ENCODE peak calls at places on chromosomes 12 and 14, in five cellular contexts. K is esophagus squamous epithelium, Q is NB4, M is endothelial cell of umbilical vein, U is stomach. L is an unnamed sample.

GRCh38 chr12:50825372-50825838 is 17.3 kb upstream of the TMPRSS12 start:
- DNase-seq in U (no peak), Q (peak), M (peak), K (no peak), L (peak)

GRCh38 chr12:104805186-104805585 is 152.9 kb downstream of the SLC41A2 start:
- DNase-seq in K (no peak), Q (no peak), U (no peak), M (no peak), L (no peak)

GRCh38 chr12:77324763-77325468 is 259.5 kb upstream of the E2F7 start:
- DNase-seq in K (no peak), U (peak), Q (peak), M (peak), L (peak)

GRCh38 chr14:98607341-98607910 is 664.6 kb downstream of the BCL11B start:
- DNase-seq in Q (no peak), U (no peak), K (no peak), M (no peak), L (no peak)

GRCh38 chr12:123533672-123534643 is at the start of gene RILPL1:
- DNase-seq in Q (peak), U (peak), K (no peak), M (peak), L (peak)

GRCh38 chr12:106760184-106760531 is 14.3 kb upstream of the RIC8B start:
- DNase-seq in Q (peak), K (no peak), U (no peak), M (no peak), L (no peak)

GRCh38 chr14:75301666-75302325 is 23.2 kb downstream of the FOS start:
- DNase-seq in K (no peak), M (peak), U (no peak), Q (peak), L (no peak)

GRCh38 chr12:58877243-58877743 is 43.0 kb downstream of the LRIG3 start:
- DNase-seq in Q (no peak), U (peak), K (no peak), M (no peak), L (no peak)

GRCh38 chr14:100031506-100032281 is 33.5 kb upstream of the EVL start:
- DNase-seq in U (no peak), Q (peak), M (peak), K (no peak), L (no peak)

GRCh38 chr12:94046626-94047410 is 101.6 kb upstream of the PLXNC1 start:
- DNase-seq in M (no peak), K (no peak), U (no peak), Q (peak), L (no peak)

GRCh38 chr14:40417777-40418401 is 985.7 kb upstream of the FBXO33 start:
- DNase-seq in U (peak), Q (peak), K (no peak), M (no peak), L (peak)

GRCh38 chr14:73744874-73745529 is 30.8 kb upstream of the PNMA1 start:
- DNase-seq in M (no peak), U (peak), K (no peak), Q (no peak), L (no peak)

GRCh38 chr12:50992814-50993213 is 33.4 kb downstream of the SLC11A2 start:
- DNase-seq in Q (no peak), M (peak), K (no peak), U (no peak), L (no peak)

GRCh38 chr12:116236148-116236731 is 41.3 kb downstream of the MED13L start:
- DNase-seq in M (peak), Q (peak), U (peak), K (no peak), L (peak)

GRCh38 chr12:13390381-13390856 is 193.9 kb downstream of the EMP1 start:
- DNase-seq in U (peak), K (no peak), M (peak), Q (no peak), L (no peak)

GRCh38 chr14:67763158-67763822 is 53.1 kb downstream of the ZFYVE26 start:
- DNase-seq in Q (peak), U (no peak), K (no peak), M (no peak), L (peak)

GRCh38 chr14:31781578-31781977 is 220.4 kb downstream of the NUBPL start:
- DNase-seq in K (no peak), M (no peak), U (no peak), Q (peak), L (peak)

GRCh38 chr12:46578190-46578982 is 205.8 kb upstream of the SLC38A2 start:
- DNase-seq in U (no peak), Q (no peak), K (no peak), M (no peak), L (no peak)

GRCh38 chr14:99094901-99095300 is 177.1 kb downstream of the BCL11B start:
- DNase-seq in M (no peak), K (no peak), U (no peak), Q (no peak), L (no peak)

GRCh38 chr12:728781-729180 is 23.6 kb upstream of the WNK1 start:
- DNase-seq in Q (no peak), M (no peak), U (no peak), K (no peak), L (no peak)

GRCh38 chr12:26331960-26332359 is 136.6 kb downstream of the SSPN start:
- DNase-seq in K (no peak), U (no peak), Q (no peak), M (no peak), L (no peak)

GRCh38 chr14:61701946-61702345 is 6.6 kb downstream of the HIF1A start:
- DNase-seq in U (no peak), K (no peak), M (no peak), Q (no peak), L (no peak)

GRCh38 chr12:104473374-104473983 is 16.7 kb downstream of the CHST11 start:
- DNase-seq in U (no peak), M (peak), K (no peak), Q (peak), L (peak)

GRCh38 chr12:13373803-13374202 is 177.3 kb downstream of the EMP1 start:
- DNase-seq in K (no peak), U (no peak), M (no peak), Q (no peak), L (no peak)

GRCh38 chr12:4031703-4032291 is 158.6 kb upstream of the PARP11 start:
- DNase-seq in K (no peak), Q (no peak), U (no peak), M (peak), L (no peak)

GRCh38 chr14:22819191-22819988 is 4.2 kb upstream of the SLC7A7 start:
- DNase-seq in U (peak), M (peak), K (no peak), Q (no peak), L (no peak)

GRCh38 chr14:21917699-21918436 is 244.2 kb upstream of the OR4E1 start:
- DNase-seq in Q (peak), M (peak), K (no peak), U (peak), L (peak)

GRCh38 chr14:22303589-22304195 is 285.3 kb downstream of the DAD1 start:
- DNase-seq in M (peak), Q (peak), U (no peak), K (no peak), L (no peak)

GRCh38 chr12:120126635-120127005 is 10.1 kb upstream of the RAB35 start:
- DNase-seq in Q (peak), U (no peak), M (peak), K (no peak), L (no peak)

GRCh38 chr12:120669055-120669828 is 17.7 kb upstream of the MLEC start:
- DNase-seq in M (no peak), Q (no peak), K (no peak), U (peak), L (no peak)

GRCh38 chr14:85222344-85222743 is 307.6 kb upstream of the FLRT2 start:
- DNase-seq in K (no peak), Q (no peak), U (no peak), M (no peak), L (no peak)

DNA sequence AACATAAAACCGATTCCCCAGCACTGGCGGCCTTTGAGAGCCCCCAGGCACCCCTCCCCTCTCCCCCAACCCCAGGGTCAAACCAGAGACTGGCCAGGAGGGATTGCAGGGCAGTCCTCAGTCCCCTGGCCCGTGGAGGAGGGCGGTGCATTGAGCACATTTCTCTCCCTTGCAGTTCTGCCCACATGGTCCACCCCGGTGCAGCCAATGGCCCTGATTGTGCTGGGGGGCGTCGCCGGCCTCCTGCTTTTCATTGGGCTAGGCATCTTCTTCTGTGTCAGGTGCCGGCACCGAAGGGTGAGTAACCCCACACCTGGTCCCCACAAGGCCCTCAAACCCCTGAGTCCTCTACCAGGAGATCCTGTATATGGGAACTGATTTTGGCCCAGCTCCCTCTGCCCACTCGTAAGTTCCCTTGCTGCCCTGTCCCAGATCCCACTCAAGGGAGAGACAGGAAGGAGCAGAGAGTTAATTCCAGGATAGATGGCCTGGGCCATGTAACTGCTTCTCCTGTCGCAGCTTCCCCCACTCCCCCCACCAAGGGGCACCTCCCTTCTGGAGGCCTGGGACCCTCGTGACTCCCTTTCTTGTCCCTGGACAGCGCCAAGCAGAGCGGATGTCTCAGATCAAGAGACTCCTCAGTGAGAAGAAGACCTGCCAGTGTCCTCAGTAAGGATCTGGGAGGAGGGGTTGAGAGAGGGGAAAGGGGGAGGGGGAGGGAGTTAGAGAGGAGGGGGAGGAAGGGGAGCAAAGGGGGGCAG is 3.2 kb upstream of the GPR162 start:
- DNase-seq in K (no peak), U (no peak), M (no peak), Q (no peak), L (no peak)
- TF ChIP-seq POLR2A in K (no peak), U (no peak), M (no peak), Q (no peak), L (no peak)

DNA sequence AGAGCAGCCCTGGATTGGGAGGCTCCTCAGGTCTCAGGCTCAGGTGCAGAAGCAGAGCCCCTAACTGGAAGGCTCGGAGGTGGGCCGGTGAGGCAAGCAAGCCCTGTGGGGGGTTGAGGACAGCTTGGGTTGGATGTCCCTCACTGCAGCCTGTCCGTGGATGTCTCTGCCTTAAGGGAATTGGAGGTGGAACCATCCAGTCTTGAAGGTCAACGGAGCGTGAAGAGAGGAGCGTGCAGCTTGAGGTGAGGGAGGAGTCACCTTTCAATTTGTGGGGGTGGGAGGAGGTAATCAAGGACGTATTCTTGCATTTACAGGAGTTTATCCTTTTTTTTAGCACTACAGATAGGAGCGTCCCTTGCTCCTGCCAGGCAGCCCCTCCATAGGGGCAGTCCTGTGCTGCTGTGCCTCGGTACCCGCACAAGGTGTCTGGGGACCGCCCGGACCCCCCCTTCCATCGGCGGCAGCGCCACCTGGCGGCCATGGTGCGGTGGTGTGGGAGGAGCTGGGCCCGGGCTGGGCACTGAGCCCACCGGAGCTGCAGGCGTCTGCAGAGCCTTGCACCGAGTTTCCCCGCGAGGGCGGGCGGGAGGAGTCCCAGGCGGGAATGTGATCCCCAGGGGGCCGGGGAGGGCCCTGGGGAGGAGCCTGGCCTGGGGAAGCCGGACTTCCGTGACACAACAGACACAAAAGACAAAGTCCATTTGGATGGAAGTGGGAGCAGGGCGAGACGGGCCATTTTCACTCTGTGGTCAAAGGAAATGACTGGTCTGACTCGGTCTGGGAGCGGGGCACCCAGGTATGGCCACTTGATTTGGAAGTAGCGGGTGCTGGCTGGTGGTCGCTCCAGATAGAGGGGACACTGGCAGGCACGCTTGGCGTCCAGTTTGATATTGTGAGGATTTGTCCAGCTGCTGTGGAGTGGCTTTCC is 884 bp downstream of the DNAJC22 start:
- DNase-seq in U (peak), K (no peak), Q (peak), M (peak), L (peak)
- TF ChIP-seq POLR2A in U (no peak), K (no peak), Q (no peak), M (no peak), L (no peak)

GRCh38 chr14:95536036-95536577 is 1.3 kb downstream of the GLRX5 start:
- DNase-seq in U (no peak), M (no peak), K (no peak), Q (no peak), L (no peak)

GRCh38 chr14:95538801-95539509 is 4.1 kb downstream of the GLRX5 start:
- DNase-seq in M (no peak), U (no peak), K (no peak), Q (no peak), L (peak)

GRCh38 chr14:95535226-95536021 is 574 bp downstream of the GLRX5 start:
- DNase-seq in Q (peak), K (no peak), M (peak), U (no peak), L (peak)

GRCh38 chr14:95540236-95540635 is 5.4 kb downstream of the GLRX5 start:
- DNase-seq in K (no peak), M (no peak), Q (no peak), U (no peak), L (no peak)

GRCh38 chr14:95537298-95538089 is 2.6 kb downstream of the GLRX5 start:
- DNase-seq in Q (no peak), U (no peak), K (no peak), M (no peak), L (peak)
- TF ChIP-seq POLR2A in Q (no peak), U (no peak), K (no peak), M (no peak), L (no peak)

DNA sequence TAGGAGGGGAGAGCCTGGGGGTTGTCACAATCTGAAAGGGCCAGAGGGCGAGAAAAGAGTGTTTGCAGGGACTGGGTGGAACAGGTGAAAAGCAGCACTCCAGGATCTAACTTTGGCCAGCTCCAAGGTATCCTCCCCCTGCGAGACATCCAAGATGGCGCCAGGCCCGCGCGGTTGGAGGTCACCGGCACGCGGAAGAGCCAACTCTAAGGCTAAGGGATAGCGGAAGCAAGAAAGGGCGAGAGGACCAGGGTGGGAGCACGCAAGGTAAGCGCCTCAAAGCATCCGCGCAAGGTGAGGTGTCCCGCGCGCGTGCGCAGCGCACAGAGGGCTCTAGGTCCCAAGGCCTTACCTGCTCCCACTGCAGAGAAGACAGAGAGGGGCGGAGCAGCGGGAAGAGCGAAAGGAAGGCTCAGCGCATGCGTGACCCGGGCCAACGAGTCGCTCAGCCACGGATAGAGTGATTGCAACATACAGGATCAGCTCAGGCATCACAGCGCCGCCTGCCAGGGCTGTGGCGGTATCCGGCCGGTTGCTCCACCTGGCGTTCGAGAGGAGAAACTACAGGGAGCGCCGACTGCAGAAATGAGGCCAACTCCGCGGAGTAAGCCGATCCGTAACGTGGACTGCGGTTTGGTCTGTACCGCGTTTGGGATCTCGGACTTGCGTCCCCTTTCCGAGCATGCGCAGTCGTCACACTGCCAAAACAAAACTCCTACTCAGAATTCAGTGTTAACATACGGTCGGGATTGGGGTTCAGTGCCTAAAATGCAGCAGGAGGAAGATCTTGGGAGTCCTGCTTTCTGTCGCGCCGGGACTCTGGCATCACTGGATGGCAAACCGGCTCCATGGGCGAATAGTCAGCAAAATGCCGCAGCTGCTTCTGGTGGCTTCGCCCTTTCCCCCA is at the start of gene ATP5MC2:
- DNase-seq in Q (peak), M (peak), U (peak), K (peak), L (peak)
- TF ChIP-seq POLR2A in Q (peak), M (peak), U (no peak), K (peak), L (peak)

GRCh38 chr12:52231305-52232232 is 1.5 kb upstream of the KRT7 start:
- DNase-seq in Q (no peak), U (no peak), K (no peak), M (no peak), L (no peak)

GRCh38 chr12:52234226-52234810 is 1.3 kb downstream of the KRT7 start:
- DNase-seq in U (no peak), K (no peak), Q (peak), M (no peak), L (no peak)

GRCh38 chr12:52233462-52234141 is 559 bp downstream of the KRT7 start:
- DNase-seq in K (no peak), Q (no peak), U (no peak), M (no peak), L (no peak)

GRCh38 chr12:52232233-52232915 is 669 bp upstream of the KRT7 start:
- DNase-seq in Q (no peak), U (no peak), M (peak), K (no peak), L (no peak)

DNA sequence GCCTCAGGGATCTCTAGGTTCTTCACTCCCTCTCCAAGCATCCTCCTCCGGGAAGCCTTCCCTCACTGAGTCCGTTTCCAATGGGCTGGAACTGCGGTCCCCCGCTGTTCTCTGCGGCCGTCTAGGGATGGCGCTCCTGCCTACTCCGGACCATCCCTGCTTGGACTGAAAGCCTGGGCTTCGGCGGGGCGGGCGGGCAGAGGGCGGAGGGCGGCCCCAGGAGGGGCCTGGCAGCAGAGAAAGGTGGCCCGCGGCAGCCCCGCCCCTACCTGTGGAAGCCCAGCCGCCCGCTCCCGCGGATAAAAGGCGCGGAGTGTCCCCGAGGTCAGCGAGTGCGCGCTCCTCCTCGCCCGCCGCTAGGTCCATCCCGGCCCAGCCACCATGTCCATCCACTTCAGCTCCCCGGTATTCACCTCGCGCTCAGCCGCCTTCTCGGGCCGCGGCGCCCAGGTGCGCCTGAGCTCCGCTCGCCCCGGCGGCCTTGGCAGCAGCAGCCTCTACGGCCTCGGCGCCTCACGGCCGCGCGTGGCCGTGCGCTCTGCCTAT is at the start of gene KRT7:
- DNase-seq in U (no peak), K (no peak), M (peak), Q (no peak), L (no peak)
- TF ChIP-seq POLR2A in U (no peak), K (no peak), M (peak), Q (no peak), L (no peak)

DNA sequence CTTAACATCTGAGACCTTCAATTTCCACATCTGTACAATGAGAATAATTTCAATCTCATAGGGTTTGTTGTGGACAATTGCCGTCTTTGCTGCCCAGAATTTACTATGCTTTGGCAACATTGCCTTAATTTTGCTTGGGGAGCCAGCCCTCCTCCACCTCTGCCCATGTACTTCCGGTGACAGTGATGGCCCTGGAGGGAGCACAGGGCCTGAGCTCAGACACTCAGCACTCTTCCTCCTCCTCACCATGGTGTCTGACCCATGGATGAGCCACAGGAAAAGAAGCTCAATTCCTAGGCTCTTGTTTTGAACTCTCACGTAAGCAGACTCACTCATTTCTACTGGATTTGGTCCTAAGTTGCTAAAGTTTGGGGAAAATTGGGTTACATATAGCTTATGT is 58.2 kb downstream of the TBC1D30 start:
- DNase-seq in U (no peak), K (no peak), Q (no peak), M (no peak), L (no peak)
- TF ChIP-seq POLR2A in U (no peak), K (no peak), Q (no peak), M (no peak), L (no peak)

L was measured in erythroblast.